ENCODE peak calls at places on chromosomes 5 and 9, in four cellular contexts. One of them, this sample, is unnamed.

GRCh38 chr9:130042406-130042930 is 521 bp downstream of the FNBP1 start:
- DNase-seq in bronchial epithelial cell: no peak
- DNase-seq in GM06990: no peak
- DNase-seq in MM.1S: peak
- DNase-seq in this sample: peak

GRCh38 chr5:32990593-32991415 is 279.7 kb downstream of the NPR3 start:
- DNase-seq in bronchial epithelial cell: peak
- DNase-seq in GM06990: no peak
- DNase-seq in MM.1S: no peak
- DNase-seq in this sample: no peak

GRCh38 chr5:175840050-175840841 is 31.1 kb upstream of the CPLX2 start:
- DNase-seq in GM06990: no peak
- DNase-seq in MM.1S: no peak
- DNase-seq in bronchial epithelial cell: peak
- DNase-seq in this sample: peak

GRCh38 chr9:20693068-20693467 is 9.0 kb downstream of the FOCAD start:
- DNase-seq in GM06990: no peak
- DNase-seq in bronchial epithelial cell: no peak
- DNase-seq in MM.1S: no peak
- DNase-seq in this sample: no peak

GRCh38 chr5:168315416-168315990 is 24.1 kb downstream of the WWC1 start:
- DNase-seq in bronchial epithelial cell: no peak
- DNase-seq in MM.1S: no peak
- DNase-seq in GM06990: no peak
- DNase-seq in this sample: no peak

GRCh38 chr9:5518937-5519319 is 8.6 kb downstream of the PDCD1LG2 start:
- DNase-seq in bronchial epithelial cell: no peak
- DNase-seq in GM06990: peak
- DNase-seq in MM.1S: no peak
- DNase-seq in this sample: no peak

GRCh38 chr5:124697482-124697881 is 49.0 kb downstream of the ZNF608 start:
- DNase-seq in bronchial epithelial cell: no peak
- DNase-seq in GM06990: no peak
- DNase-seq in MM.1S: no peak
- DNase-seq in this sample: no peak

GRCh38 chr5:43773032-43773830 is 170.3 kb downstream of the NNT start:
- DNase-seq in MM.1S: no peak
- DNase-seq in bronchial epithelial cell: peak
- DNase-seq in GM06990: no peak
- DNase-seq in this sample: no peak

GRCh38 chr9:135647897-135648296 is 8.6 kb upstream of the GLT6D1 start:
- DNase-seq in GM06990: no peak
- DNase-seq in bronchial epithelial cell: no peak
- DNase-seq in MM.1S: no peak
- DNase-seq in this sample: no peak

GRCh38 chr9:8694983-8695588 is 895.5 kb upstream of the DMAC1 start:
- DNase-seq in bronchial epithelial cell: no peak
- DNase-seq in MM.1S: no peak
- DNase-seq in GM06990: no peak
- DNase-seq in this sample: no peak

GRCh38 chr5:157143127-157143959 is 678 bp upstream of the MED7 start:
- DNase-seq in GM06990: peak
- DNase-seq in MM.1S: peak
- DNase-seq in bronchial epithelial cell: peak
- DNase-seq in this sample: peak

GRCh38 chr5:122126711-122127385 is 2.5 kb upstream of the ZNF474 start:
- DNase-seq in bronchial epithelial cell: no peak
- DNase-seq in MM.1S: no peak
- DNase-seq in GM06990: no peak
- DNase-seq in this sample: no peak

GRCh38 chr5:24749701-24750100 is 104.9 kb upstream of the CDH10 start:
- DNase-seq in GM06990: no peak
- DNase-seq in bronchial epithelial cell: peak
- DNase-seq in MM.1S: no peak
- DNase-seq in this sample: no peak

GRCh38 chr9:99112750-99113417 is 8.0 kb downstream of the TGFBR1 start:
- DNase-seq in bronchial epithelial cell: no peak
- DNase-seq in MM.1S: peak
- DNase-seq in GM06990: no peak
- DNase-seq in this sample: peak

GRCh38 chr5:153896701-153897100 is 142.0 kb downstream of the FAM114A2 start:
- DNase-seq in GM06990: peak
- DNase-seq in bronchial epithelial cell: peak
- DNase-seq in MM.1S: peak
- DNase-seq in this sample: peak

GRCh38 chr9:123049589-123050222 is 16.2 kb downstream of the GPR21 start:
- DNase-seq in bronchial epithelial cell: no peak
- DNase-seq in MM.1S: no peak
- DNase-seq in GM06990: no peak
- DNase-seq in this sample: no peak

GRCh38 chr9:128421474-128422010 is 885 bp downstream of the CERCAM start:
- DNase-seq in GM06990: no peak
- DNase-seq in bronchial epithelial cell: no peak
- DNase-seq in MM.1S: no peak
- DNase-seq in this sample: no peak

GRCh38 chr5:102858221-102858620 is 103.1 kb downstream of the PAM start:
- DNase-seq in bronchial epithelial cell: no peak
- DNase-seq in GM06990: no peak
- DNase-seq in MM.1S: no peak
- DNase-seq in this sample: no peak

GRCh38 chr5:156947933-156948332 is 15.1 kb downstream of the TIMD4 start:
- DNase-seq in GM06990: no peak
- DNase-seq in MM.1S: no peak
- DNase-seq in bronchial epithelial cell: no peak
- DNase-seq in this sample: no peak

GRCh38 chr9:21413089-21414023 is 4.4 kb downstream of the IFNA8 start:
- DNase-seq in bronchial epithelial cell: no peak
- DNase-seq in MM.1S: no peak
- DNase-seq in GM06990: no peak
- DNase-seq in this sample: peak

GRCh38 chr5:143217065-143217803 is 186.3 kb downstream of the NR3C1 start:
- DNase-seq in GM06990: no peak
- DNase-seq in MM.1S: no peak
- DNase-seq in bronchial epithelial cell: peak
- DNase-seq in this sample: peak

GRCh38 chr9:4510546-4511322 is 20.5 kb downstream of the SLC1A1 start:
- DNase-seq in GM06990: no peak
- DNase-seq in bronchial epithelial cell: peak
- DNase-seq in MM.1S: no peak
- DNase-seq in this sample: no peak

GRCh38 chr9:70491798-70492736 is 77.6 kb upstream of the KLF9 start:
- DNase-seq in MM.1S: no peak
- DNase-seq in GM06990: no peak
- DNase-seq in bronchial epithelial cell: no peak
- DNase-seq in this sample: no peak

GRCh38 chr5:18321516-18321915 is 687.3 kb downstream of the TAF11L14 start:
- DNase-seq in MM.1S: no peak
- DNase-seq in GM06990: no peak
- DNase-seq in bronchial epithelial cell: no peak
- DNase-seq in this sample: no peak

GRCh38 chr9:137040568-137040967 is 5.4 kb downstream of the NPDC1 start:
- DNase-seq in MM.1S: no peak
- DNase-seq in GM06990: no peak
- DNase-seq in bronchial epithelial cell: no peak
- DNase-seq in this sample: no peak

GRCh38 chr5:32710859-32711692 is at the start of gene NPR3:
- DNase-seq in GM06990: no peak
- DNase-seq in MM.1S: no peak
- DNase-seq in bronchial epithelial cell: no peak
- DNase-seq in this sample: no peak

GRCh38 chr9:116546711-116547581 is 140.2 kb upstream of the TRIM32 start:
- DNase-seq in MM.1S: no peak
- DNase-seq in GM06990: no peak
- DNase-seq in bronchial epithelial cell: peak
- DNase-seq in this sample: no peak

GRCh38 chr5:135174315-135175096 is 140.5 kb upstream of the PITX1 start:
- DNase-seq in GM06990: no peak
- DNase-seq in bronchial epithelial cell: no peak
- DNase-seq in MM.1S: no peak
- DNase-seq in this sample: no peak

GRCh38 chr9:75911390-75911789 is 20.9 kb downstream of the PCSK5 start:
- DNase-seq in bronchial epithelial cell: no peak
- DNase-seq in GM06990: no peak
- DNase-seq in MM.1S: no peak
- DNase-seq in this sample: no peak

GRCh38 chr9:75912951-75913350 is 22.5 kb downstream of the PCSK5 start:
- DNase-seq in bronchial epithelial cell: no peak
- DNase-seq in GM06990: no peak
- DNase-seq in MM.1S: no peak
- DNase-seq in this sample: no peak

GRCh38 chr9:75909776-75910175 is 19.3 kb downstream of the PCSK5 start:
- DNase-seq in MM.1S: no peak
- DNase-seq in GM06990: no peak
- DNase-seq in bronchial epithelial cell: no peak
- DNase-seq in this sample: no peak

GRCh38 chr9:75907863-75908262 is 17.4 kb downstream of the PCSK5 start:
- DNase-seq in MM.1S: no peak
- DNase-seq in bronchial epithelial cell: no peak
- DNase-seq in GM06990: no peak
- DNase-seq in this sample: no peak

DNA sequence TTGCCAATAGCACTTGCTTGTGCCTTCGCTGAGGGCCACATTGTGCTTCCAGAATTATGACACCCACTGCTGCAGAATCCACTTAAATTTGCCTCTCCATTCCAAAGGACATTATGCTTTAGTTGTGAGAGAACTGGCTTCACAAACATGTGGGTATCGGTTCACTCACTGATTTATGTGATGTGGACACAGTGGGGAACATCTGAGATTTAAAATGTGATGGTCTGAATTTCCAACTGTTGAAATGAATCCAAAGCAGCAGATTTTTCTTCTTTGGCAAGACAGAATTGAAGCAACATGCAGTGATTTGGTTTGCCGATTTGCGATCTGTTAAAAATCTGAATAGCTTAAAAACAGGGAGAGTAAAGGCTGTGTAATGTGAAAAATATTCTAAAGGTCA is 20.2 kb downstream of the PCSK5 start:
- DNase-seq in GM06990: no peak
- DNase-seq in MM.1S: no peak
- DNase-seq in bronchial epithelial cell: no peak
- DNase-seq in this sample: no peak
- TF ChIP-seq CTCF in GM06990: no peak
- TF ChIP-seq CTCF in MM.1S: no peak
- TF ChIP-seq CTCF in bronchial epithelial cell: no peak
- TF ChIP-seq CTCF in this sample: no peak

GRCh38 chr5:137498736-137499505 is at the start of gene SPOCK1:
- DNase-seq in MM.1S: peak
- DNase-seq in GM06990: peak
- DNase-seq in bronchial epithelial cell: peak
- DNase-seq in this sample: peak

GRCh38 chr5:137496919-137497318 is 2.2 kb downstream of the SPOCK1 start:
- DNase-seq in bronchial epithelial cell: no peak
- DNase-seq in GM06990: no peak
- DNase-seq in MM.1S: no peak
- DNase-seq in this sample: no peak

GRCh38 chr5:137498301-137498735 is 808 bp downstream of the SPOCK1 start:
- DNase-seq in MM.1S: no peak
- DNase-seq in bronchial epithelial cell: peak
- DNase-seq in GM06990: peak
- DNase-seq in this sample: no peak

GRCh38 chr5:137500616-137501225 is 1.6 kb upstream of the SPOCK1 start:
- DNase-seq in GM06990: no peak
- DNase-seq in MM.1S: no peak
- DNase-seq in bronchial epithelial cell: no peak
- DNase-seq in this sample: no peak

DNA sequence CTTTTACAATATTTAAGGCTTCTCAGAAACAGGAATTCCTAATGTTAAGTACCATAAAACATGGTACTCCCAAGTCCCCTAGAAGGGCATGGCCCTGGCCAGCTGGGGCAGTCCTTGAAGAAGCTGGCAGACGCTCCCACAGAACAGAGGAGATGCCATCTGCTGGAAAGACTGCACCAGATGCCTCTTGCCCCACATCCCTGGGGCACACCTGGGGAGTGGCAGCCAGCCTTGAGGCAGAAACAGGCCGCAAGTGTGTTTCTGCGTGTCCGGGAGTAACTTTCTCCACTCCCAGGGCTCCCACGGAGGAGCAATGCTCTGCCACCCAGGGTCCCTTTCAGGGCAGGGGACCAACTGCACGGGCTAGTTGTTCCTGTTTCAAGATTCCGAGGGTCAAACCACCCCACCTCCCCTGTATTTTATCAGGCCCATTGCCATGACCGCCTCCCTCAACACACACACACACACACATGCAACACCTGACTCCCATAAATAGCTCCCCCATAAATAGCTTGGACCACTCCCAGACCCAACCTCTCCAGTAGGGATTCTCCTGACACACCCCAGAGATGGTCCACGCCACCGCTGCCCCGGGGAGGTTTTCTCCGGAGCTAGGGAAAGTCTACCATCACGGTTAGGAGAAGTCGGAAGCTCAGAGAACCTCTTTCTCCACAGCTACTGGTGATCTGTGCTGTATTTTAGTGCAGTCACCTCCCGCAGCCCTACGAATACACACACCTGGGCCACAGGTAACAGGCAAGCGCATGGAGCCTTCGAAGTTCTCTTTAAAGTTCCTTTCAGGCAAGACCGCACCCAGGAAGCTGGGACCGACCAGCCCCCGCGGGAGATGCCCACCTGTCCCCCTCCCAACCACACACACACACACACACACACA is 1.5 kb downstream of the SPOCK1 start:
- DNase-seq in GM06990: peak
- DNase-seq in bronchial epithelial cell: peak
- DNase-seq in MM.1S: no peak
- DNase-seq in this sample: no peak
- TF ChIP-seq CTCF in GM06990: no peak
- TF ChIP-seq CTCF in bronchial epithelial cell: peak
- TF ChIP-seq CTCF in MM.1S: no peak
- TF ChIP-seq CTCF in this sample: no peak

DNA sequence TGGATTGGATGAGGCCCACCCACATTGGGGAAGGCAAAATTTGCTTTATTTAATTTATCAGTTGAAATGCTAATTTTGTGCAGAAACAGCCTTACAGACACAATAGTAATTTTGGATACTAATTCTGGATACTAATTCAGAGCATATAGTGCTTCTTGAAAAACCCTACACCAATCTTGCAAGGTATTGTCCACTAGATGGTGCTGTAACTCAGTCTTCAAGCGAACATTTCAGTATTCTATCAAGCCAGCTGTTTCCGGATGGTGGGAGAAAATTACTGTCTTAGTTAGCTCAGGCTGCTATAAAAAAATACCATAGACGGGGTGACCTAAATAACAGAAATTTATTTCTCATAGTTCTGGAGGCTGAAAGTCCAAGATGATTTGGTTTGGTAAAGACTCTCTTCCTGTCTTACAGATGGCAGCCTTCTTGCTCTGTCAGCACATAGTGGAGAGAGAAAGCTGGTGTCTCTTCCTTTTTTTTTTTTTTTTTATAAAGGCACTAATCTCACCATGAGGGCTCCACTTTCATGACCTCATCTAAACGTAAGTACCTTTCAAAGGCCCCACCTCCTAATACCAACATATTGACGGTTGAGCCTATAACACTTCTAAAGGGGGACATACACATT is 1306.5 kb upstream of the CDH9 start:
- DNase-seq in GM06990: no peak
- DNase-seq in MM.1S: peak
- DNase-seq in bronchial epithelial cell: peak
- DNase-seq in this sample: peak
- TF ChIP-seq CTCF in GM06990: peak
- TF ChIP-seq CTCF in MM.1S: peak
- TF ChIP-seq CTCF in bronchial epithelial cell: peak
- TF ChIP-seq CTCF in this sample: peak

GRCh38 chr9:73183917-73184861 is 32.5 kb downstream of the ANXA1 start:
- DNase-seq in MM.1S: peak
- DNase-seq in bronchial epithelial cell: peak
- DNase-seq in GM06990: no peak
- DNase-seq in this sample: peak
- TF ChIP-seq CTCF in MM.1S: peak
- TF ChIP-seq CTCF in bronchial epithelial cell: no peak
- TF ChIP-seq CTCF in GM06990: no peak
- TF ChIP-seq CTCF in this sample: peak

This sample was measured in GM12865.